ENCODE peak calls at places on chromosomes 3 and 15, in six cellular contexts. N is GM19239; Q is activated CD8-positive, alpha-beta memory T cell treated with anti-CD3 and anti-CD28 coated beads for 48 hours; Y is HuH-7; X is GF-D8; O is stimulated activated CD4-positive, alpha-beta T cell treated with anti-CD3 and anti-CD28 coated beads, Interleukin-2, amount 100 ng/mL, for 4 hours. B is an unnamed sample.

GRCh38 chr3:190369701-190370295 is 18.2 kb upstream of the CLDN16 start:
- DNase-seq in N (no peak), O (no peak), X (no peak), Y (no peak), Q (no peak), B (no peak)

GRCh38 chr3:4821331-4821730 is 157.9 kb upstream of the BHLHE40 start:
- DNase-seq in X (no peak), Q (no peak), Y (no peak), N (no peak), O (peak), B (no peak)

GRCh38 chr3:1830851-1831250 is 267.8 kb upstream of the CNTN4 start:
- DNase-seq in Q (no peak), X (no peak), N (no peak), Y (no peak), O (no peak), B (no peak)

GRCh38 chr3:168885028-168885427 is 778.5 kb downstream of the MECOM start:
- DNase-seq in N (no peak), O (no peak), X (no peak), Q (no peak), Y (no peak), B (no peak)

GRCh38 chr3:56799251-56799882 is 2.4 kb downstream of the ARHGEF3 start:
- DNase-seq in O (no peak), X (peak), Q (no peak), Y (peak), N (peak), B (no peak)

GRCh38 chr15:37134699-37135131 is 34.4 kb upstream of the MEIS2 start:
- DNase-seq in X (no peak), N (no peak), Q (no peak), O (no peak), Y (peak), B (no peak)

GRCh38 chr15:23866832-23867231 is 179.7 kb upstream of the NDN start:
- DNase-seq in Q (no peak), N (no peak), O (no peak), X (no peak), Y (peak), B (no peak)

GRCh38 chr15:52143862-52144261 is 31.3 kb upstream of the BCL2L10 start:
- DNase-seq in N (no peak), X (peak), Q (no peak), O (no peak), Y (no peak), B (no peak)

GRCh38 chr15:56996746-56997470 is 78.5 kb downstream of the TCF12 start:
- DNase-seq in N (no peak), Q (no peak), O (no peak), Y (no peak), X (no peak), B (no peak)

GRCh38 chr15:88714782-88715372 is 76.1 kb downstream of the ISG20 start:
- DNase-seq in N (no peak), O (no peak), X (no peak), Y (no peak), Q (no peak), B (no peak)

GRCh38 chr3:120622870-120623718 is 27.0 kb downstream of the NDUFB4 start:
- DNase-seq in Y (no peak), X (no peak), Q (no peak), O (no peak), N (no peak), B (no peak)

GRCh38 chr15:59539799-59540198 is 71.8 kb upstream of the GCNT3 start:
- DNase-seq in Q (no peak), O (no peak), Y (no peak), X (no peak), N (no peak), B (no peak)

GRCh38 chr15:36334059-36334458 is 245.4 kb upstream of the CDIN1 start:
- DNase-seq in Y (no peak), O (no peak), Q (no peak), X (no peak), N (no peak), B (no peak)

GRCh38 chr15:57565326-57565725 is 26.4 kb upstream of the MYZAP start:
- DNase-seq in N (no peak), X (peak), Q (no peak), Y (no peak), O (no peak), B (peak)

GRCh38 chr3:29804044-29804443 is 523.2 kb downstream of the RBMS3 start:
- DNase-seq in O (no peak), X (no peak), N (no peak), Y (no peak), Q (no peak), B (no peak)

GRCh38 chr3:101676219-101676764 is 640 bp downstream of the ZBTB11 start:
- DNase-seq in X (no peak), N (peak), Q (peak), Y (peak), O (peak), B (peak)

GRCh38 chr3:94429517-94429916 is 366.7 kb downstream of the NSUN3 start:
- DNase-seq in O (no peak), Y (no peak), Q (no peak), N (no peak), X (no peak), B (no peak)

GRCh38 chr3:47527952-47528718 is 14.6 kb upstream of the ELP6 start:
- DNase-seq in X (no peak), Y (no peak), O (no peak), N (no peak), Q (no peak), B (no peak)

GRCh38 chr15:53811530-53811929 is 52.1 kb upstream of the WDR72 start:
- DNase-seq in Q (no peak), X (no peak), N (no peak), Y (no peak), O (no peak), B (no peak)

GRCh38 chr3:17625111-17625510 is 117.3 kb downstream of the TBC1D5 start:
- DNase-seq in N (no peak), O (no peak), Q (no peak), Y (no peak), X (no peak), B (no peak)

GRCh38 chr15:52005748-52006701 is 13.0 kb upstream of the MAPK6 start:
- DNase-seq in N (no peak), O (no peak), X (no peak), Y (no peak), Q (no peak), B (no peak)

GRCh38 chr3:124615896-124616543 is 114.2 kb upstream of the UMPS start:
- DNase-seq in N (no peak), Q (no peak), X (no peak), Y (no peak), O (no peak), B (no peak)

GRCh38 chr3:194880940-194881925 is 195.6 kb downstream of the FAM43A start:
- DNase-seq in N (no peak), O (no peak), Q (no peak), X (peak), Y (no peak), B (peak)